ENCODE peak calls at places on chromosomes 2 and 18, in four cellular contexts. One of them, this sample, is unnamed.

GRCh38 chr18:8706981-8707940 is 1.9 kb downstream of the MTCL1 start:
- DNase-seq in fibroblast of mammary gland: peak
- DNase-seq in heart right ventricle: peak
- DNase-seq in psoas muscle: peak
- DNase-seq in this sample: peak

GRCh38 chr2:1049691-1050090 is 99.0 kb downstream of the SNTG2 start:
- DNase-seq in heart right ventricle: no peak
- DNase-seq in fibroblast of mammary gland: peak
- DNase-seq in psoas muscle: no peak
- DNase-seq in this sample: no peak

GRCh38 chr2:70921031-70921430 is 14.7 kb upstream of the ATP6V1B1 start:
- DNase-seq in psoas muscle: no peak
- DNase-seq in fibroblast of mammary gland: no peak
- DNase-seq in heart right ventricle: no peak
- DNase-seq in this sample: no peak

GRCh38 chr2:197779261-197779660 is 5.9 kb downstream of the BOLL start:
- DNase-seq in fibroblast of mammary gland: no peak
- DNase-seq in psoas muscle: no peak
- DNase-seq in heart right ventricle: no peak
- DNase-seq in this sample: no peak

GRCh38 chr2:240985881-240986786 is 12.3 kb upstream of the SNED1 start:
- DNase-seq in fibroblast of mammary gland: no peak
- DNase-seq in psoas muscle: peak
- DNase-seq in heart right ventricle: no peak
- DNase-seq in this sample: no peak

GRCh38 chr2:43024515-43024962 is 201.9 kb downstream of the ZFP36L2 start:
- DNase-seq in heart right ventricle: peak
- DNase-seq in psoas muscle: peak
- DNase-seq in fibroblast of mammary gland: peak
- DNase-seq in this sample: peak

GRCh38 chr2:171893196-171893823 is 734 bp downstream of the SLC25A12 start:
- DNase-seq in psoas muscle: no peak
- DNase-seq in fibroblast of mammary gland: peak
- DNase-seq in heart right ventricle: no peak
- DNase-seq in this sample: no peak

GRCh38 chr2:75798624-75799023 is 87.9 kb upstream of the GCFC2 start:
- DNase-seq in psoas muscle: no peak
- DNase-seq in fibroblast of mammary gland: no peak
- DNase-seq in heart right ventricle: no peak
- DNase-seq in this sample: no peak

GRCh38 chr18:11468120-11468519 is 141.3 kb upstream of the SLC35G4 start:
- DNase-seq in heart right ventricle: no peak
- DNase-seq in fibroblast of mammary gland: no peak
- DNase-seq in psoas muscle: no peak
- DNase-seq in this sample: no peak

GRCh38 chr2:233209117-233209977 is 42.1 kb upstream of the ATG16L1 start:
- DNase-seq in fibroblast of mammary gland: no peak
- DNase-seq in psoas muscle: no peak
- DNase-seq in heart right ventricle: no peak
- DNase-seq in this sample: peak

GRCh38 chr2:55159037-55159651 is 72.9 kb downstream of the CLHC1 start:
- DNase-seq in heart right ventricle: peak
- DNase-seq in psoas muscle: peak
- DNase-seq in fibroblast of mammary gland: no peak
- DNase-seq in this sample: peak

GRCh38 chr2:28185881-28186280 is 206.8 kb upstream of the FOSL2 start:
- DNase-seq in psoas muscle: no peak
- DNase-seq in fibroblast of mammary gland: peak
- DNase-seq in heart right ventricle: no peak
- DNase-seq in this sample: peak

GRCh38 chr2:10120938-10121574 is 1.5 kb upstream of the RRM2 start:
- DNase-seq in fibroblast of mammary gland: peak
- DNase-seq in heart right ventricle: no peak
- DNase-seq in psoas muscle: no peak
- DNase-seq in this sample: peak

GRCh38 chr18:53799134-53799533 is 425.3 kb downstream of the MBD2 start:
- DNase-seq in fibroblast of mammary gland: peak
- DNase-seq in psoas muscle: no peak
- DNase-seq in heart right ventricle: no peak
- DNase-seq in this sample: peak

GRCh38 chr2:95325590-95326432 is 28.7 kb downstream of the KCNIP3 start:
- DNase-seq in psoas muscle: no peak
- DNase-seq in heart right ventricle: no peak
- DNase-seq in fibroblast of mammary gland: no peak
- DNase-seq in this sample: no peak

GRCh38 chr2:86397989-86398388 is 43.2 kb upstream of the KDM3A start:
- DNase-seq in fibroblast of mammary gland: no peak
- DNase-seq in psoas muscle: no peak
- DNase-seq in heart right ventricle: no peak
- DNase-seq in this sample: no peak

GRCh38 chr18:31647354-31647753 is 37.0 kb downstream of the B4GALT6 start:
- DNase-seq in heart right ventricle: no peak
- DNase-seq in fibroblast of mammary gland: no peak
- DNase-seq in psoas muscle: no peak
- DNase-seq in this sample: no peak

GRCh38 chr2:20227894-20228505 is 3.1 kb upstream of the SDC1 start:
- DNase-seq in psoas muscle: no peak
- DNase-seq in fibroblast of mammary gland: no peak
- DNase-seq in heart right ventricle: no peak
- DNase-seq in this sample: no peak
- TF ChIP-seq CTCF in psoas muscle: no peak
- TF ChIP-seq CTCF in fibroblast of mammary gland: no peak
- TF ChIP-seq CTCF in heart right ventricle: no peak
- TF ChIP-seq CTCF in this sample: no peak

DNA sequence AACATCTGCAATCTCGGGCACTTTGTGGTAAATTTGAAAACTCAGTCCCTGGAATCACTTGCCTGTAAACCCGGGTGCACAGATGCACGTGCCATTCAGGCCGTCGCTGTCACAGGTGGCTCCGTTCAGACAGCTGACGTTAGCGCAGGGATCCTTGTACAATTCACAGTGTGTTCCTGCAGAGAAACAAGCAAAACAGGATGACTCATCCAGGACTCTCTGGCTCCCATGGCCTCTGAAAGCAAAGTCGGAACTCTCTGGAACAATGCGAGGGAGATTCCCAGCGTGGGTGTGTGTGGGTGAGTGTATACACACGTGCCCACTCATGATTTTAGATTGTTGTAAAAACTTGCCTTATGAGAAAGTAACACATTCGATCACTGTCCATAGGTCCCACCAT is 136.1 kb upstream of the PID1 start:
- DNase-seq in psoas muscle: peak
- DNase-seq in heart right ventricle: peak
- DNase-seq in fibroblast of mammary gland: peak
- DNase-seq in this sample: peak
- H3K4me3 ChIP-seq in psoas muscle: no peak
- H3K4me3 ChIP-seq in heart right ventricle: no peak
- H3K4me3 ChIP-seq in fibroblast of mammary gland: no peak
- H3K4me3 ChIP-seq in this sample: no peak

DNA sequence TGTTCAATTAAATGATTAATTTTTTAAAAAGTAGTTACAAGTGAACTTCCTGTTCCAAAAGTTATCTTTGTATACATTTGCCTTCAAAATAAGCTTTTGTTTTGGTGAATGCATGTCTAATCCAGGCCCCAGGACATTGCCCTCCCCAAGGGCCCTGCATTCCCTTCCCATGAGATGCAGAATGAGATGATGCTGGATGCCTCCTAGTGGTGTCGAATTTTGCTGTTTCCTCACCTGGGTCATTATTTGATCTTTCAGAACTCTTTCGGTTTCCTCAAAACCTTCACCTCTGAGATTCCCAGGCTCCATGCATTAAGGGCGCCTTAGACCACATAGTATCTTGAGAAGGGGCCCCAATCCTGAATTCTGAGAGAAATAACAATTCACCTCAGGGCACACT is 728.8 kb downstream of the CNTNAP5 start:
- DNase-seq in psoas muscle: no peak
- DNase-seq in heart right ventricle: no peak
- DNase-seq in fibroblast of mammary gland: no peak
- DNase-seq in this sample: no peak
- TF ChIP-seq CTCF in psoas muscle: no peak
- TF ChIP-seq CTCF in heart right ventricle: no peak
- TF ChIP-seq CTCF in fibroblast of mammary gland: no peak
- TF ChIP-seq CTCF in this sample: no peak

DNA sequence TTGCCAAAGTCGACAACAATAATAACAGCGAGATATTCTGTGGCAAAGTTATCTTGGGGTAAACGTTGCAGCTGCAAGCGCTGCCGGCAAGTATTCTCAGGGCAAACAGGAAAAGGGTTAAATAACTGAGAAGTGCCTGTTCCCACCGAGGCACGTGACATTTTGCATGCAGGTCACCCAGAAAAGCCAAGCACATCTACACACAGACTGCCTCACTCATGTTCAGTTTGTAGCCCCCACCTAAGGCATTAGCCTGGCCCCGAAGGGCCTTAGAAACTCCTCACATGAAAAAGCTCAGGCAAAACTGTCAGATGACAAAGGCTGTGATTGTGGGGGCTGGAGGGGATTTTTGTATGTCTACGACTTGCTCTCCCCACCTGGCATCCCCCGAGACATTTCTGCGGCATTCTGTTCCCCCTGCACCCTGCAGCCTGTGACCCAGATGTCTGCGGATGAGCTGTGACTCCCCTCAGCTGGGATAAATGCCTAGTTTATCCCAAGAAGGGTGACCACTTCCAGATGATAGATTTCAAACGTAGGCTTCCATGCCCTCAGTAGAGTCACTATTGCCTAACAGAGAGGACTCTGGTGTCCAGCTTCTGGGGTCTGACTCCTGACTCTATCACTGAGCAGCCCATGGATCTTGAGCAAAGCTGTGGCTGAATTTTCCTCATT is 215.2 kb upstream of the SIX2 start:
- DNase-seq in fibroblast of mammary gland: no peak
- DNase-seq in psoas muscle: no peak
- DNase-seq in heart right ventricle: no peak
- DNase-seq in this sample: no peak
- H3K4me3 ChIP-seq in fibroblast of mammary gland: no peak
- H3K4me3 ChIP-seq in psoas muscle: no peak
- H3K4me3 ChIP-seq in heart right ventricle: no peak
- H3K4me3 ChIP-seq in this sample: no peak

GRCh38 chr2:111698743-111699554 is 185.0 kb downstream of the ANAPC1 start:
- DNase-seq in psoas muscle: peak
- DNase-seq in heart right ventricle: peak
- DNase-seq in fibroblast of mammary gland: peak
- DNase-seq in this sample: peak
- TF ChIP-seq CTCF in psoas muscle: no peak
- TF ChIP-seq CTCF in heart right ventricle: no peak
- TF ChIP-seq CTCF in fibroblast of mammary gland: peak
- TF ChIP-seq CTCF in this sample: peak

GRCh38 chr18:22168360-22168921 is 948 bp upstream of the GATA6 start:
- DNase-seq in fibroblast of mammary gland: no peak
- DNase-seq in heart right ventricle: peak
- DNase-seq in psoas muscle: no peak
- DNase-seq in this sample: peak

GRCh38 chr18:22169889-22170420 is 566 bp downstream of the GATA6 start:
- DNase-seq in heart right ventricle: peak
- DNase-seq in fibroblast of mammary gland: peak
- DNase-seq in psoas muscle: peak
- DNase-seq in this sample: no peak

GRCh38 chr18:22167471-22168151 is 1.8 kb upstream of the GATA6 start:
- DNase-seq in psoas muscle: no peak
- DNase-seq in heart right ventricle: peak
- DNase-seq in fibroblast of mammary gland: no peak
- DNase-seq in this sample: peak

GRCh38 chr18:22170421-22171262 is 1.3 kb downstream of the GATA6 start:
- DNase-seq in psoas muscle: peak
- DNase-seq in fibroblast of mammary gland: peak
- DNase-seq in heart right ventricle: peak
- DNase-seq in this sample: peak

DNA sequence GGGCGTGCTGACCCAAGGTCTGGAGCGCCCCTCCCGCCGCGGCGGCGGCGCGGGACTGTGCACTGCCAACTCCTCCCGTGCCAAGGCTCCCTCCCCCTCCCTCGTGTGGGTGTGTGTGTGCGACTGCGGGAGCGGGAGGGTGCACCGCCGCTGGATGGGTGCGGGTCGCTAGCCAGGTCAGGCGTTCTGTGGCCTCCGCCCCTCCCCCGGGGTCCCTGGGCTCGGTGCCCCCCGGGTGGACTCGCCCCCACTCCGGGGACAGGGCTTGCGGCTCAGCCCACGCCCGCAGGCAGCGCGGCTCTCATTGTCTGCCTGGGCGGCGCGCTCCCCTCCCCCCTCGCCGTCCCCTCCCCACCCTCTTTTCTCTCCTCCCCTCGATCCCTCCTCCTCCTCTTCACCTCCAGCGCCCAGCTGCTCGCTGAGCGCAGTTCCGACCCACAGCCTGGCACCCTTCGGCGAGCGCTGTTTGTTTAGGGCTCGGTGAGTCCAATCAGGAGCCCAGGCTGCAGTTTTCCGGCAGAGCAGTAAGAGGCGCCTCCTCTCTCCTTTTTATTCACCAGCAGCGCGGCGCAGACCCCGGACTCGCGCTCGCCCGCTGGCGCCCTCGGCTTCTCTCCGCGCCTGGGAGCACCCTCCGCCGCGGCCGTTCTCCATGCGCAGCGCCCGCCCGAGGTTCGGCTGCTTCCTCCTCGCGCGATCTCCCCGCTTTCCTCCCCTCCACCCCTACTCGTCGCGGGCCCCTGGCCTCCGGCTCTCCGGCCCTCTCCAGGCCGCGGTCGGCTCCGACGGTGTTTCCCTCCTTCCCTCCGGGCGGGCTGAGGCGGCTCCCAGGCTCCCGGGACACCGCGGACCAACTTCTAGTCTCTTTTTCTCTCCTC is at the start of gene GATA6:
- DNase-seq in fibroblast of mammary gland: peak
- DNase-seq in psoas muscle: peak
- DNase-seq in heart right ventricle: peak
- DNase-seq in this sample: peak
- H3K4me3 ChIP-seq in fibroblast of mammary gland: peak
- H3K4me3 ChIP-seq in psoas muscle: peak
- H3K4me3 ChIP-seq in heart right ventricle: peak
- H3K4me3 ChIP-seq in this sample: peak

GRCh38 chr2:8355046-8355445 is 326.8 kb upstream of the ID2 start:
- DNase-seq in psoas muscle: no peak
- DNase-seq in heart right ventricle: no peak
- DNase-seq in fibroblast of mammary gland: no peak
- DNase-seq in this sample: no peak
- TF ChIP-seq CTCF in psoas muscle: no peak
- TF ChIP-seq CTCF in heart right ventricle: no peak
- TF ChIP-seq CTCF in fibroblast of mammary gland: no peak
- TF ChIP-seq CTCF in this sample: no peak

DNA sequence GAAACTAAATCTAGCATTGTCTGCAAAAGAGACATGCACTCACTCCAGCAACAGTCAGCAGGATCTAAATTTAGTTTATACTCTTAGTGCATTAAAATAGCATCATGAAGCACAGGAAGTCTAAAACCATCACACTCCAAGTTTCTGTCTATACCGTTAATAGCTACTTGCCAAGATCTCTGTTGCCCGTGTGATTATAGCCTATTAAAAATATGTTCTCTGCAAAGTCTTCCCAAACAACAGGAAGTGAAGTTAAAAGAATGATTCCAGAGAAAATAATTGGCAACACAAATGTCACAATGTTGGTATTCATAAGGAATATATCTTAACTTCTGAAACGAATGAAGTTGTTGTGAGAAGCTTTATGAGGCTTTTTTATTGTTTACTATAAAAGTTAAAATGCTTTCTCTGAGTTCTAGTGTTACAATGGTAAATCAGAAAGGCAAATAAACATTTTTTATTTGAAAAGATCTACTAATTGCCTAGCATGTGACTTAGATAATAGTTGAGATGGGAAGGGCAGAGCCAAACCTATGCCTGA is 184.2 kb downstream of the ZNF385B start:
- DNase-seq in psoas muscle: no peak
- DNase-seq in heart right ventricle: no peak
- DNase-seq in fibroblast of mammary gland: no peak
- DNase-seq in this sample: no peak
- H3K4me3 ChIP-seq in psoas muscle: no peak
- H3K4me3 ChIP-seq in heart right ventricle: no peak
- H3K4me3 ChIP-seq in fibroblast of mammary gland: no peak
- H3K4me3 ChIP-seq in this sample: no peak

GRCh38 chr2:205245652-205246051 is 436.6 kb upstream of the NRP2 start:
- DNase-seq in fibroblast of mammary gland: peak
- DNase-seq in psoas muscle: no peak
- DNase-seq in heart right ventricle: no peak
- DNase-seq in this sample: peak
- TF ChIP-seq CTCF in fibroblast of mammary gland: no peak
- TF ChIP-seq CTCF in psoas muscle: no peak
- TF ChIP-seq CTCF in heart right ventricle: no peak
- TF ChIP-seq CTCF in this sample: no peak

This sample was measured in epithelial cell of esophagus.